ENCODE peak calls at places on chromosome 16, in eight cellular contexts. T, M, K, J, I, E, O and H are unnamed samples.

GRCh38 chr16:86740817-86741799 is 162.8 kb downstream of the FOXL1 start:
- DNase-seq in T (no peak), M (no peak), K (peak; percentile 84), J (peak; percentile 79), I (peak; percentile 64), E (no peak), O (peak; percentile 74), H (no peak)

GRCh38 chr16:67442581-67443255 is 11.8 kb downstream of the HSD11B2 start:
- DNase-seq in T (no peak), M (no peak), K (no peak), J (no peak), I (no peak), E (no peak), O (no peak), H (no peak)

GRCh38 chr16:23134274-23134673 is 15.0 kb downstream of the USP31 start:
- DNase-seq in T (no peak), M (no peak), K (no peak), J (no peak), I (no peak), E (no peak), O (peak; percentile 9), H (no peak)

GRCh38 chr16:833411-833810 is 32.9 kb upstream of the GNG13 start:
- DNase-seq in T (no peak), M (no peak), K (no peak), J (no peak), I (no peak), E (no peak), O (no peak), H (no peak)

GRCh38 chr16:78437352-78437968 is 338.0 kb downstream of the WWOX start:
- DNase-seq in T (no peak), M (no peak), K (peak; percentile 42), J (peak; percentile 65), I (no peak), E (no peak), O (peak; percentile 39), H (no peak)

GRCh38 chr16:56931253-56931768 is 631 bp upstream of the HERPUD1 start:
- DNase-seq in T (no peak), M (no peak), K (peak; percentile 44), J (no peak), I (no peak), E (no peak), O (no peak), H (no peak)

GRCh38 chr16:5060073-5060641 is 5.6 kb downstream of the C16orf89 start:
- DNase-seq in T (no peak), M (no peak), K (no peak), J (no peak), I (peak; percentile 46), E (no peak), O (no peak), H (no peak)

GRCh38 chr16:81483064-81483969 is 38.7 kb downstream of the CMIP start:
- DNase-seq in T (no peak), M (no peak), K (peak; percentile 22), J (no peak), I (no peak), E (no peak), O (peak; percentile 66), H (no peak)

GRCh38 chr16:23823475-23824407 is 12.0 kb upstream of the PRKCB start:
- DNase-seq in T (no peak), M (no peak), K (no peak), J (peak; percentile 59), I (no peak), E (no peak), O (no peak), H (no peak)

GRCh38 chr16:68800257-68800875 is 43.0 kb upstream of the TANGO6 start:
- DNase-seq in T (no peak), M (peak; percentile 66), K (peak; percentile 79), J (peak; percentile 93), I (no peak), E (peak; percentile 24), O (peak; percentile 82), H (no peak)

GRCh38 chr16:81885976-81886586 is 107.0 kb downstream of the PLCG2 start:
- DNase-seq in T (no peak), M (no peak), K (peak; percentile 56), J (peak; percentile 83), I (no peak), E (no peak), O (peak; percentile 20), H (no peak)

GRCh38 chr16:78607465-78607864 is 508.0 kb downstream of the WWOX start:
- DNase-seq in T (no peak), M (no peak), K (peak; percentile 15), J (no peak), I (no peak), E (no peak), O (peak; percentile 67), H (no peak)

GRCh38 chr16:60740033-60740696 is 1296.1 kb downstream of the CDH8 start:
- DNase-seq in T (no peak), M (no peak), K (no peak), J (no peak), I (no peak), E (no peak), O (no peak), H (no peak)

GRCh38 chr16:17301593-17302135 is 169.1 kb downstream of the XYLT1 start:
- DNase-seq in T (peak; percentile 57), M (no peak), K (no peak), J (no peak), I (peak; percentile 84), E (no peak), O (no peak), H (no peak)

GRCh38 chr16:8816967-8817662 is 19.5 kb downstream of the PMM2 start:
- DNase-seq in T (no peak), M (no peak), K (peak; percentile 47), J (no peak), I (no peak), E (no peak), O (no peak), H (no peak)

DNA sequence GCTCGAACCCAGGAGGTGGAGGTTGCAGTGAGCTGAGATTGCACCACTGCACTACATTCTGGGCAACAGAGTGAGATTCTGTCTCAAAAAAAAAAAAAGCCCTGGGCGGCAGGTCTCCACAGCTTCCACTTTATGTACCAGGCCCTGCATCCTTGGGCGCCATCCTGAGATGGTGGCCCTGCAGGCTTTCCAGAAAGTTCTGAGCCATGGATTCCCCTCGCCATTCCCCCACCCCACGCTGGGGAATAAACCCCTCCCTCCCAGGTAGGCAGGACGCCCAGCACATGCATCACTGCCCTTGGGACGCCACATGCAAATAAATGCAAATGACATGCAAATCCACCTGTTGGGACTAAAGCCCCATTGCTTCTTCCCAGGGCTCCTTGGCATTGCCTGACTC is 13.8 kb upstream of the ZNF469 start:
- DNase-seq in T (no peak), M (no peak), K (no peak), J (no peak), I (no peak), E (no peak), O (no peak), H (no peak)
- H3K9me3 ChIP-seq in T (no peaks in the 10 kb centered on the region), M (no peaks in the 10 kb centered on the region), K (no peaks in the 10 kb centered on the region), J (peaks cover 5% of the 10 kb centered on the region), I (no peaks in the 10 kb centered on the region), E (no peaks in the 10 kb centered on the region), O (no peaks in the 10 kb centered on the region), H (no peaks in the 10 kb centered on the region)

GRCh38 chr16:69834817-69835477 is 72.8 kb downstream of the WWP2 start:
- DNase-seq in T (no peak), M (no peak), K (no peak), J (no peak), I (no peak), E (no peak), O (no peak), H (no peak)
- H3K9me3 ChIP-seq in T (no peaks in the 10 kb centered on the region), M (no peaks in the 10 kb centered on the region), K (no peaks in the 10 kb centered on the region), J (no peaks in the 10 kb centered on the region), I (no peaks in the 10 kb centered on the region), E (no peaks in the 10 kb centered on the region), O (no peaks in the 10 kb centered on the region), H (no peaks in the 10 kb centered on the region)

GRCh38 chr16:75175074-75175473 is 26.8 kb downstream of the ZFP1 start:
- DNase-seq in T (no peak), M (no peak), K (no peak), J (no peak), I (no peak), E (no peak), O (no peak), H (no peak)

GRCh38 chr16:75172578-75172977 is 24.3 kb downstream of the ZFP1 start:
- DNase-seq in T (no peak), M (no peak), K (no peak), J (no peak), I (no peak), E (no peak), O (no peak), H (no peak)

DNA sequence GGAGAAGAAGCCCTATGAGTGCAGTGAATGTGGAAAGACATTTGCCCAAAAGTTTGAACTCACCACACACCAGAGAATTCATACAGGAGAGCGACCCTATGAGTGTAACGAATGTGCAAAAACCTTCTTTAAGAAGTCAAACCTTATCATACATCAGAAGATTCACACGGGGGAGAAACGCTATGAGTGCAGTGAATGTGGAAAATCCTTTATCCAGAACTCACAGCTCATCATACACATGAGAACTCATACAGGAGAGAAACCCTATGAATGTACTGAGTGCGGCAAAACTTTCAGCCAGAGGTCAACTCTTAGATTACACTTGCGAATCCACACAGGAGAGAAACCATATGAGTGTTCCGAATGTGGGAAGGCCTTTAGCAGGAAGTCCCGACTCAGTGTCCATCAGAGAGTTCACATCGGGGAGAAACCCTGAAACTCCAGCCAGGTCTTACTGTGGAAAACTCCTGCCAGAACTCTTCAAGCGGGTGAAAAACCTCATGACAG is 21.6 kb downstream of the ZFP1 start:
- DNase-seq in T (no peak), M (no peak), K (no peak), J (no peak), I (no peak), E (no peak), O (no peak), H (no peak)
- H3K9me3 ChIP-seq in T (peaks cover 59% of the 10 kb centered on the region), M (peaks cover 58% of the 10 kb centered on the region), K (peaks cover 30% of the 10 kb centered on the region), J (peaks cover 100% of the 10 kb centered on the region), I (peaks cover 58% of the 10 kb centered on the region), E (peaks cover 32% of the 10 kb centered on the region), O (peaks cover 3% of the 10 kb centered on the region), H (peaks cover 22% of the 10 kb centered on the region)

GRCh38 chr16:50515218-50515617 is 33.0 kb upstream of the NKD1 start:
- DNase-seq in T (no peak), M (no peak), K (no peak), J (no peak), I (no peak), E (no peak), O (no peak), H (no peak)

GRCh38 chr16:50519001-50519400 is 29.2 kb upstream of the NKD1 start:
- DNase-seq in T (no peak), M (no peak), K (no peak), J (peak; percentile 22), I (no peak), E (no peak), O (no peak), H (no peak)

GRCh38 chr16:50517450-50518252 is 30.5 kb upstream of the NKD1 start:
- DNase-seq in T (no peak), M (no peak), K (no peak), J (peak; percentile 7), I (peak; percentile 40), E (no peak), O (no peak), H (no peak)

GRCh38 chr16:50516401-50516800 is 31.8 kb upstream of the NKD1 start:
- DNase-seq in T (no peak), M (no peak), K (no peak), J (no peak), I (no peak), E (no peak), O (no peak), H (no peak)

GRCh38 chr16:50516890-50517289 is 31.3 kb upstream of the NKD1 start:
- DNase-seq in T (no peak), M (no peak), K (no peak), J (no peak), I (no peak), E (no peak), O (no peak), H (no peak)
- H3K9me3 ChIP-seq in T (peaks cover 19% of the 10 kb centered on the region), M (no peaks in the 10 kb centered on the region), K (no peaks in the 10 kb centered on the region), J (peaks cover 27% of the 10 kb centered on the region), I (peaks cover 21% of the 10 kb centered on the region), E (no peaks in the 10 kb centered on the region), O (no peaks in the 10 kb centered on the region), H (peaks cover 7% of the 10 kb centered on the region)